ENCODE peak calls at places on chromosomes 7 and 10, in nine cellular contexts. V, H, C, O, R, T, M, L and N are unnamed samples. For H3K4me1, the result is how much of the 10 kb centered on the place peaks cover.

GRCh38 chr10:89887830-89888229 is 186.4 kb downstream of the KIF20B start:
- DNase-seq in H (no peak), R (no peak), T (no peak), L (no peak), C (no peak), M (no peak), O (no peak), V (no peak), N (no peak)

GRCh38 chr7:80593869-80594587 is 44.4 kb upstream of the CD36 start:
- DNase-seq in C (no peak), O (peak), R (peak), T (peak), H (no peak), L (no peak), V (no peak), M (peak), N (no peak)

GRCh38 chr7:66894463-66895080 is 26.5 kb upstream of the TMEM248 start:
- DNase-seq in M (no peak), V (no peak), C (no peak), R (no peak), L (peak), H (no peak), T (peak), O (no peak), N (no peak)

GRCh38 chr7:48183370-48183743 is 12.1 kb downstream of the ABCA13 start:
- DNase-seq in H (no peak), M (no peak), C (no peak), T (no peak), O (no peak), R (no peak), V (no peak), L (no peak), N (no peak)

GRCh38 chr10:58967551-58968418 is 208.7 kb upstream of the PHYHIPL start:
- DNase-seq in O (peak), M (peak), C (no peak), R (no peak), T (no peak), H (no peak), V (no peak), L (no peak), N (no peak)

GRCh38 chr7:91089382-91089963 is 174.8 kb upstream of the FZD1 start:
- DNase-seq in R (no peak), H (no peak), M (peak), L (peak), C (no peak), O (no peak), V (no peak), T (peak), N (no peak)

GRCh38 chr10:125103466-125104377 is 56.6 kb downstream of the CTBP2 start:
- DNase-seq in M (no peak), O (peak), L (no peak), R (peak), C (no peak), H (no peak), T (no peak), V (no peak), N (no peak)

GRCh38 chr10:132283604-132284382 is 24.0 kb downstream of the STK32C start:
- DNase-seq in T (no peak), H (no peak), L (no peak), C (no peak), O (no peak), R (no peak), M (no peak), V (no peak), N (no peak)

GRCh38 chr7:108114117-108114841 is 15.9 kb downstream of the LAMB4 start:
- DNase-seq in C (no peak), L (peak), R (no peak), V (no peak), H (no peak), T (no peak), O (no peak), M (no peak), N (no peak)

GRCh38 chr7:26863504-26864308 is 684 bp downstream of the SKAP2 start:
- DNase-seq in V (no peak), L (no peak), O (no peak), T (peak), C (no peak), H (no peak), M (no peak), R (no peak), N (no peak)

GRCh38 chr10:24718031-24718855 is 5.4 kb downstream of the ARHGAP21 start:
- DNase-seq in C (no peak), R (no peak), H (no peak), T (peak), M (no peak), V (no peak), L (no peak), O (no peak), N (no peak)

GRCh38 chr7:84633-85020 is 107.7 kb upstream of the FAM20C start:
- DNase-seq in C (no peak), R (peak), O (peak), H (no peak), L (no peak), M (no peak), V (no peak), T (no peak), N (no peak)

GRCh38 chr10:23314835-23315239 is 29.8 kb downstream of the C10orf67 start:
- DNase-seq in C (peak), O (peak), L (peak), V (peak), M (peak), H (peak), T (peak), R (no peak), N (peak)

GRCh38 chr7:92875719-92876118 is 39.3 kb upstream of the CDK6 start:
- DNase-seq in V (no peak), T (peak), O (no peak), H (no peak), R (no peak), C (no peak), L (no peak), M (no peak), N (no peak)

GRCh38 chr10:106672517-106673175 is 491.9 kb downstream of the SORCS1 start:
- DNase-seq in H (no peak), R (no peak), L (no peak), C (no peak), V (no peak), T (no peak), M (no peak), O (no peak), N (no peak)

GRCh38 chr7:359776-360361 is 69.9 kb downstream of the FOXL3 start:
- DNase-seq in V (no peak), O (no peak), T (no peak), R (no peak), C (no peak), L (no peak), M (no peak), H (no peak), N (no peak)

GRCh38 chr10:3452683-3453388 is 280.3 kb upstream of the PITRM1 start:
- DNase-seq in C (peak), T (peak), L (peak), M (no peak), R (no peak), V (no peak), H (no peak), O (no peak), N (peak)

GRCh38 chr7:116316838-116317612 is 106.7 kb downstream of the TES start:
- DNase-seq in L (peak), M (peak), C (peak), O (peak), V (peak), T (peak), R (peak), H (peak), N (peak)

GRCh38 chr7:93902777-93903423 is 3.5 kb upstream of the GNGT1 start:
- DNase-seq in O (no peak), C (no peak), T (peak), R (no peak), V (no peak), M (peak), L (peak), H (no peak), N (no peak)

GRCh38 chr10:127998517-127999144 is 91.7 kb downstream of the PTPRE start:
- DNase-seq in C (no peak), O (no peak), T (no peak), V (no peak), M (no peak), H (no peak), L (no peak), R (no peak), N (no peak)

GRCh38 chr10:99906470-99906869 is 103.3 kb downstream of the DNMBP start:
- DNase-seq in R (no peak), C (peak), H (peak), L (peak), T (peak), O (peak), M (peak), V (peak), N (peak)

GRCh38 chr10:69628876-69629275 is 1.2 kb upstream of the FAM241B start:
- DNase-seq in C (no peak), L (no peak), O (peak), V (no peak), H (no peak), T (no peak), R (no peak), M (no peak), N (peak)

GRCh38 chr10:69631566-69631965 is 1.5 kb downstream of the FAM241B start:
- DNase-seq in C (no peak), H (no peak), T (no peak), V (no peak), M (no peak), O (peak), R (no peak), L (no peak), N (peak)

GRCh38 chr10:69630651-69631400 is 779 bp downstream of the FAM241B start:
- DNase-seq in R (no peak), L (no peak), O (no peak), H (no peak), V (no peak), C (no peak), T (no peak), M (no peak), N (no peak)

GRCh38 chr10:69629519-69629896 is 539 bp upstream of the FAM241B start:
- DNase-seq in M (no peak), T (no peak), L (no peak), H (no peak), O (no peak), V (no peak), C (no peak), R (no peak), N (no peak)

DNA sequence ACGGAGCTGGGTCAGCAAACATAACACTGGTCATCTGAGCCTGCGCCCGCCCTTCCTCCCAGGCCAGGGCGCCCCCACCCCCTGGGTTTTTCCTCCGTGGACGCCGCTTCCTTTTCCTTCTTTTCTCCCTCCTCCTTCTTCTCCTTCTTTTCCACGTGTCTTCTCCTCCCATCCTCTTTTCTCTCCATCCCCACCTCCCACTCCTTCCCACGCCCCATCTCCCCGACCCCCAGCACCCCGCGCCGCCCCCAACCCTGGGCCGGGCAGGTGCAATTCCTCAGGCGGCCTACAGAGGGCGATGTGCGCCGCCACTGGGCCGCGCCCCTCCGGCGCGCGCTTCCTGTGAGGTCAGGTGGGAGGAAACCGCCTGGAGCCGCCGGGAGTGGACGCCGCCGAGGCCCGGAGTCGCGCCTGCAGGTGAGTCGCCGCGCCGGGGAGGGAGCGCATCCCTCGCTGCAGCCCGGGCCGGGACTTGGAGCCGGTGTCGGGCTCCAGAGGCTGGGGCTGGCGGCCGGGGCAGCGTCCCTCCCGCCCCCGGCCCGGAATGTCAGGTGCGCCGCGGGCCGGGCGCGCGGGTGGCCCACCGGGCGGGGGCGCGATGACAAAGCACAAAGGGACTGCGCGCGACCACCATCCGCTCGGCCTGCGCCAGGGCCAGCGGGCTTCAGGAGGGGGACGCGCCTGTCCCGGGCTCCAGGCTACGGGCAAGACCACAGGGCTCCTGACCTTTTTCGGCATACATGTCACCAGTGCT is at the start of gene FAM241B:
- DNase-seq in M (peak), R (no peak), O (peak), L (no peak), C (peak), T (peak), H (peak), V (peak), N (peak)
- TF ChIP-seq POLR2A in M (peak), R (no peak), O (no peak), L (no peak), C (no peak), T (no peak), H (no peak), V (peak), N (no peak)

GRCh38 chr7:135078051-135078450 is 69.8 kb upstream of the TMEM140 start:
- DNase-seq in M (no peak), R (no peak), T (no peak), C (no peak), V (no peak), H (no peak), L (no peak), O (no peak), N (no peak)
- H3K4me1 ChIP-seq in M (under half), R (under half), T (under half), C (under half), V (under half), H (under half), L (under half), O (under half), N (under half)

DNA sequence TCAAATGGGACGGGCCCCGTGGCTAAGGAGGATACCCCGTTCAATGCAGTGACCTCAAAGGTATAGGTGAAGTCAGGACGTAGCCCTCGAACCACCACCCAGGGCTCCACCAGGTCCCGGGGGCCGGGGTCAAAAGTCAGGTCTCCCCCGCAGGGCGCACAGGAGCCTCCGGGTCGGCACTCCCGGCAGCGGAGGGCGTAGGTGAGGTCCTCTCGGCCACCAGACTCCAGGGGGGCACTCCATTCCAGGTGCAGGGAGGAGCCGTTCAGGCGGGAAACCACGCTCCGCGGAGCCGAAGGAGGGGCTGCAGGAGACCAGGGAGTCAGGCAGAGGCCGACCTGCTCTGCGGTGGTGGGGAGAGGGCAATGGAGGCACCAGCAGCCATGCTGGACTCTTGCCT is 7.7 kb downstream of the EPHB4 start:
- DNase-seq in L (no peak), T (no peak), O (no peak), R (no peak), C (no peak), H (no peak), V (no peak), M (no peak), N (no peak)
- TF ChIP-seq CTCF in L (no peak), T (no peak), O (no peak), R (no peak), C (no peak), H (no peak), V (no peak), M (no peak), N (no peak)

DNA sequence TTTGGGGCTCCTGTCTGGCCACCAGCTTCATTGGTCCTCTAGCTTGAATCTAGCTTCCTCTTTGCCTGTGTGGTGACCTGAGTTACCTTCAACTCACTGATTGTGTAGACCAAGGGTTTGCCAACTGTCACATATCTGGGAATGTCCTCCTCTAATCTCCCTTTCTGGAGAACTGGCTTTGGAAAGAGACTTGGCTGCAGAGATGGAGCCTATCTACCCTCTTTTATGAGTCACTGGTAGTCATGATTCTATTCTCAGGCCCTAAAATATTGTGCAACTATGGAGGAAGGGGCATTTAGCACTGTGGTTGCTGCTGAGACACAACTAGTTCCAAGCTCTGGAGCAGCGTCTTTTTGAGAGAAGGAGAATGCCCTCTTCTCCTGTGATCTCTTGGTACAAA is 691.3 kb downstream of the KCNMA1 start:
- DNase-seq in O (no peak), C (no peak), T (peak), L (no peak), H (peak), M (no peak), R (no peak), V (no peak), N (no peak)
- TF ChIP-seq POLR2A in O (no peak), C (no peak), T (no peak), L (no peak), H (no peak), M (no peak), R (no peak), V (no peak), N (no peak)

GRCh38 chr10:130062201-130062600 is 48.4 kb downstream of the C10orf143 start:
- DNase-seq in C (no peak), R (no peak), T (no peak), V (no peak), L (no peak), M (no peak), H (no peak), O (no peak), N (no peak)
- H3K4me1 ChIP-seq in C (under half), R (under half), T (under half), V (under half), L (under half), M (under half), H (under half), O (under half), N (under half)